ENCODE peak calls at places on chromosome 15, in four cellular contexts. Z is mammary epithelial cell, G is left lung, D is tibial artery. V is an unnamed sample.

GRCh38 chr15:42367041-42367440 is 7.7 kb downstream of the CAPN3 start:
- DNase-seq in Z (no peak), G (no peak), D (no peak), V (no peak)

GRCh38 chr15:41476416-41477048 is 17.1 kb upstream of the ITPKA start:
- DNase-seq in Z (no peak), G (no peak), D (no peak), V (no peak)

GRCh38 chr15:80804970-80805495 is 25.9 kb downstream of the CEMIP start:
- DNase-seq in Z (no peak), G (no peak), D (no peak), V (no peak)

GRCh38 chr15:40286061-40286532 is 3.2 kb upstream of the ANKRD63 start:
- DNase-seq in Z (no peak), G (peak; percentile 52), D (no peak), V (no peak)

GRCh38 chr15:58980351-58980939 is 7.0 kb upstream of the RNF111 start:
- DNase-seq in Z (no peak), G (no peak), D (no peak), V (no peak)

GRCh38 chr15:51842852-51843737 is 13.6 kb downstream of the TMOD3 start:
- DNase-seq in Z (peak; percentile 94), G (no peak), D (no peak), V (no peak)

GRCh38 chr15:40821195-40821594 is 7.3 kb downstream of the PPP1R14D start:
- DNase-seq in Z (no peak), G (no peak), D (no peak), V (no peak)

GRCh38 chr15:48693474-48693873 is 48.0 kb upstream of the FBN1 start:
- DNase-seq in Z (no peak), G (no peak), D (no peak), V (no peak)

GRCh38 chr15:26015516-26015915 is 152.4 kb upstream of the ATP10A start:
- DNase-seq in Z (no peak), G (no peak), D (no peak), V (no peak)

GRCh38 chr15:82183121-82184031 is 79.2 kb downstream of the EFL1 start:
- DNase-seq in Z (peak; percentile 32), G (no peak), D (no peak), V (no peak)

GRCh38 chr15:40763801-40764765 is at the start of gene GCHFR:
- DNase-seq in Z (peak; percentile 36), G (peak; percentile 92), D (peak; percentile 91), V (no peak)

GRCh38 chr15:79310985-79311900 is at the start of gene TMED3:
- DNase-seq in Z (peak; percentile 83), G (peak; percentile 90), D (peak; percentile 70), V (peak; percentile 93)
- TF ChIP-seq CTCF in Z (no peak), G (peak; percentile 27), D (peak; percentile 13), V (peak; percentile 64)

GRCh38 chr15:98804057-98804380 is 155.7 kb downstream of the IGF1R start:
- DNase-seq in Z (no peak), G (no peak), D (no peak), V (no peak)
- TF ChIP-seq CTCF in Z (peak; percentile 20), G (no peak), D (no peak), V (peak; percentile 70)

DNA sequence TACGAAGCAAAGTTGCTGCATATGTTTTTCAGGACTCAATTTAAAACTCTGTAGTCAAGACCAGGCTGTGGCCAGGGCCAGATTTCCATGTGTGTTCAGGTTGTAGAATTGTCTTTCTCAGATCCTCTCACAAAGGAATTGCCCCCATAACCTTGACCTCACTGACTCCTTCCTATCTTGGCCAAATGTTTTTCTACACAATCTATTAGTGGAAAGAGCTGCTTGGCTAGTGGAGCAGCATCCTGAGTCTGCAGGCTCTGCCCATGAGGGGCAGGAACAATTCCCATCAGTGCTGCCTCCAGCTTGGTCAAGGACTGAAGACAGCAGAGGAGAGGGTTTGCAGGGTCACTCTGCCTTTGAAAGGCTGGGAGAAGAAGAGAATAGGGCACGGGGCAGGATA is 6.9 kb upstream of the TBC1D21 start:
- DNase-seq in Z (no peak), G (no peak), D (no peak), V (no peak)
- TF ChIP-seq CTCF in Z (no peak), G (no peak), D (no peak), V (no peak)

DNA sequence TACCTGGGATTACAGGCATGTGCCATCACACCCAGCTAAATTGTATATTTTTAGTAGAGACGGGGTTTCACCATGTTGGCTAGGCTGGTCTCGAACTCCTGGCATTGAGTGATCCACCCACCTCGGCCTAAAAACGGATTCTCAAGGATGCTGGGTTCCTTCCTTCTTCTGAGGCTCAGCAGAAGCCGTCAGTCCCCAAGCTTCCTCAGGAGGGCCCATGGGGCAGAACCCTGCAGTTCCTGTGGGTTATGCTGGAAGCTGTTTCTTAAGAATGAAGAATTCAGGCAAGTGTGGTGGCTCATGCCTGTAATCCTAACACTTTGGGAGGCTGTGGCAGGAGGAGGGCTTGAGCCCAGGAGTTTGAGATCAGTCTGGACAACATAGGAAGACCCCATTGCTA is 29.0 kb upstream of the ZNF710 start:
- DNase-seq in Z (no peak), G (no peak), D (no peak), V (no peak)
- TF ChIP-seq CTCF in Z (no peak), G (no peak), D (no peak), V (no peak)

GRCh38 chr15:45126535-45127158 is 3.0 kb downstream of the DUOXA1 start:
- DNase-seq in Z (peak; percentile 35), G (no peak), D (no peak), V (no peak)
- TF ChIP-seq CTCF in Z (peak; percentile 90), G (peak; percentile 62), D (peak; percentile 27), V (peak; percentile 77)

DNA sequence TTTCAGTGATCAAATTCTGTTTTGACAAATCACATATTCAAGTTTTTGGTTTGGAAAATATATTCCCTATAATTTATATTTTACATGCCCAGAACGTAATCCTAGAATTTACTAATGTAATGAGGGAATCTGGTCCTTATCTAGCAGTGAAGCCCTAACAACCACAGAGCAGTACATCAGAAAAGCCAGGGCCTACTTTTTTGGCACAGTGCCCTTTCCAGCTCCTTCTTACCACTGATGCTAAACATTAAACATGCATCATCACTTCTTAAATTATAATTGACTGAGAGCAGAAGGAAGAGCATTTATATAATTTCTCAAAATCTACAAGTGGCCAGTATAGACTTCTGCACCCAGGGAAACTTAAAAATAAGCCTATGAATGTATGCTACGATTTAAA is 66.7 kb downstream of the FBXL22 start:
- DNase-seq in Z (no peak), G (no peak), D (no peak), V (no peak)
- TF ChIP-seq CTCF in Z (no peak), G (no peak), D (no peak), V (no peak)

DNA sequence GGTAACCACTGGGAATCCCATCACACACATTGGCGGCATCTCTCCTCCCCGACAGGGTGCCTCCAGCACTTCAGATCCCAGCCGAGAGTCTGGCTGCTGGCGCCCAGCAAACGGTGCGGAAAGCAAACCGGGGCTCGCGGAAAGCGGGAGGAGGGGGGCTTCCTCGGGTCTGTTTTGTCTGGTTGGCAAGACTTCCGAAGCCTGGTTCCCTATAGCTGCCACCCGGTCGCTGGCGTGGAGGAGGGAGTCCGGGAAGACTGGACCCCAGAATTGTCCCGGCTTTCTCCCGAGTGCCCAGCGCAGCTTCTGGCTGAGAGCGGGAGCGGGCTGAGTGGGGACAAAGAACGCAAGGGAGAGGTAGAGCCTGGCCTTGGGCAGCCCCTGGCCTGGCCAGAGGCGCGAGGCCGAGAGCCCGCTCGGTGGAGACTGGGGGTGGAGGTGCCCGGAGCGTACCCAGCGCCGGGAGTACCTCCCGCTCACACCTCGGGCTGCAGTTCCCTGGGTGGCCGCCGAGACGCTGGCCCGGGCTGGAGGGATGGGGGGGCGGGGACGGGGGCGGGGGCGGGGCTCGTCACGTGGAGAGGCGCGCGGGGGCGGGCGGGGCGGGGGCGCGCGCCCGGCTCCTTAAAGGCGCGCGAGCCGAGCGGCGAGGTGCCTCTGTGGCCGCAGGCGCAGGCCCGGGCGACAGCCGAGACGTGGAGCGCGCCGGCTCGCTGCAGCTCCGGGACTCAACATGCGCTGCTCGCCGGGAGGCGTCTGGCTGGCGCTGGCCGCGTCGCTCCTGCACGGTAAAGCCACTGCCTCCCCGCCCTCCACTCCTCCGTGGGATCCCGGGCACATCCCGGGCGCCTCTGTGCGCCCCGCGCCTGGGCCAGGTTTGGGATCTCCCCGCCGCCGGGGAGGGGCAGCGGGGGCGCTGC is at the start of gene CHRNA7:
- DNase-seq in Z (peak; percentile 15), G (peak; percentile 86), D (no peak), V (no peak)
- TF ChIP-seq CTCF in Z (no peak), G (peak; percentile 49), D (no peak), V (peak; percentile 50)

GRCh38 chr15:88487796-88488523 is 20.5 kb downstream of the MRPS11 start:
- DNase-seq in Z (no peak), G (no peak), D (no peak), V (no peak)
- TF ChIP-seq CTCF in Z (no peak), G (no peak), D (no peak), V (no peak)

V was measured in chondrocyte.